ENCODE peak calls at places on chromosomes 16 and 17, in five cellular contexts. One of them, this sample, is unnamed.

GRCh38 chr17:49572806-49573420 is 2.8 kb upstream of the NXPH3 start:
- DNase-seq in activated CD8-positive, alpha-beta T cell treated with anti-CD3 and anti-CD28 coated beads, Interleukin-2, amount 10 ng/mL, durations not matched to agents 7 days and 5 days: no peak
- DNase-seq in Kasumi-1: no peak
- DNase-seq in Peyer's patch: no peak
- DNase-seq in colonic mucosa: no peak
- DNase-seq in this sample: no peak

GRCh38 chr16:87806246-87806607 is 40.4 kb upstream of the KLHDC4 start:
- DNase-seq in colonic mucosa: no peak
- DNase-seq in activated CD8-positive, alpha-beta T cell treated with anti-CD3 and anti-CD28 coated beads, Interleukin-2, amount 10 ng/mL, durations not matched to agents 7 days and 5 days: peak; percentile 44
- DNase-seq in Peyer's patch: no peak
- DNase-seq in Kasumi-1: no peak
- DNase-seq in this sample: no peak

GRCh38 chr17:55168970-55169687 is 95.6 kb upstream of the HLF start:
- DNase-seq in Peyer's patch: no peak
- DNase-seq in Kasumi-1: no peak
- DNase-seq in activated CD8-positive, alpha-beta T cell treated with anti-CD3 and anti-CD28 coated beads, Interleukin-2, amount 10 ng/mL, durations not matched to agents 7 days and 5 days: no peak
- DNase-seq in colonic mucosa: no peak
- DNase-seq in this sample: no peak

GRCh38 chr16:15575293-15576049 is 67.5 kb downstream of the MARF1 start:
- DNase-seq in Peyer's patch: no peak
- DNase-seq in colonic mucosa: no peak
- DNase-seq in Kasumi-1: no peak
- DNase-seq in activated CD8-positive, alpha-beta T cell treated with anti-CD3 and anti-CD28 coated beads, Interleukin-2, amount 10 ng/mL, durations not matched to agents 7 days and 5 days: no peak
- DNase-seq in this sample: no peak

GRCh38 chr17:39517224-39517623 is 55.9 kb downstream of the CDK12 start:
- DNase-seq in Kasumi-1: no peak
- DNase-seq in colonic mucosa: no peak
- DNase-seq in Peyer's patch: no peak
- DNase-seq in activated CD8-positive, alpha-beta T cell treated with anti-CD3 and anti-CD28 coated beads, Interleukin-2, amount 10 ng/mL, durations not matched to agents 7 days and 5 days: no peak
- DNase-seq in this sample: no peak

GRCh38 chr16:50539822-50540710 is 8.1 kb upstream of the NKD1 start:
- DNase-seq in Peyer's patch: no peak
- DNase-seq in Kasumi-1: no peak
- DNase-seq in activated CD8-positive, alpha-beta T cell treated with anti-CD3 and anti-CD28 coated beads, Interleukin-2, amount 10 ng/mL, durations not matched to agents 7 days and 5 days: no peak
- DNase-seq in colonic mucosa: no peak
- DNase-seq in this sample: no peak

GRCh38 chr16:89277049-89277448 is 59.5 kb downstream of the ZNF778 start:
- DNase-seq in Peyer's patch: no peak
- DNase-seq in Kasumi-1: no peak
- DNase-seq in activated CD8-positive, alpha-beta T cell treated with anti-CD3 and anti-CD28 coated beads, Interleukin-2, amount 10 ng/mL, durations not matched to agents 7 days and 5 days: no peak
- DNase-seq in colonic mucosa: no peak
- DNase-seq in this sample: no peak

GRCh38 chr17:61247438-61247837 is 152.2 kb upstream of the TBX2 start:
- DNase-seq in Peyer's patch: no peak
- DNase-seq in colonic mucosa: no peak
- DNase-seq in Kasumi-1: no peak
- DNase-seq in activated CD8-positive, alpha-beta T cell treated with anti-CD3 and anti-CD28 coated beads, Interleukin-2, amount 10 ng/mL, durations not matched to agents 7 days and 5 days: no peak
- DNase-seq in this sample: no peak

GRCh38 chr17:40067710-40068109 is 4.9 kb downstream of the THRA start:
- DNase-seq in colonic mucosa: no peak
- DNase-seq in Kasumi-1: no peak
- DNase-seq in Peyer's patch: no peak
- DNase-seq in activated CD8-positive, alpha-beta T cell treated with anti-CD3 and anti-CD28 coated beads, Interleukin-2, amount 10 ng/mL, durations not matched to agents 7 days and 5 days: no peak
- DNase-seq in this sample: no peak

GRCh38 chr16:69351309-69352027 is at the start of gene TMED6:
- DNase-seq in colonic mucosa: peak; percentile 87
- DNase-seq in activated CD8-positive, alpha-beta T cell treated with anti-CD3 and anti-CD28 coated beads, Interleukin-2, amount 10 ng/mL, durations not matched to agents 7 days and 5 days: no peak
- DNase-seq in Kasumi-1: no peak
- DNase-seq in Peyer's patch: no peak
- DNase-seq in this sample: no peak

GRCh38 chr17:43560461-43561427 is 14.6 kb upstream of the ETV4 start:
- DNase-seq in Kasumi-1: no peak
- DNase-seq in colonic mucosa: no peak
- DNase-seq in Peyer's patch: no peak
- DNase-seq in activated CD8-positive, alpha-beta T cell treated with anti-CD3 and anti-CD28 coated beads, Interleukin-2, amount 10 ng/mL, durations not matched to agents 7 days and 5 days: no peak
- DNase-seq in this sample: no peak

GRCh38 chr16:57479043-57479421 is 7.3 kb downstream of the DOK4 start:
- DNase-seq in Peyer's patch: peak; percentile 44
- DNase-seq in Kasumi-1: no peak
- DNase-seq in colonic mucosa: no peak
- DNase-seq in activated CD8-positive, alpha-beta T cell treated with anti-CD3 and anti-CD28 coated beads, Interleukin-2, amount 10 ng/mL, durations not matched to agents 7 days and 5 days: no peak
- DNase-seq in this sample: no peak

GRCh38 chr16:57409870-57410585 is 5.5 kb downstream of the CCL17 start:
- DNase-seq in colonic mucosa: no peak
- DNase-seq in Kasumi-1: no peak
- DNase-seq in activated CD8-positive, alpha-beta T cell treated with anti-CD3 and anti-CD28 coated beads, Interleukin-2, amount 10 ng/mL, durations not matched to agents 7 days and 5 days: no peak
- DNase-seq in Peyer's patch: no peak
- DNase-seq in this sample: no peak

GRCh38 chr16:70252355-70252988 is 732 bp upstream of the EXOSC6 start:
- DNase-seq in Peyer's patch: no peak
- DNase-seq in activated CD8-positive, alpha-beta T cell treated with anti-CD3 and anti-CD28 coated beads, Interleukin-2, amount 10 ng/mL, durations not matched to agents 7 days and 5 days: no peak
- DNase-seq in Kasumi-1: peak; percentile 4
- DNase-seq in colonic mucosa: no peak
- DNase-seq in this sample: no peak

GRCh38 chr17:48537316-48537715 is 6.5 kb upstream of the HOXB1 start:
- DNase-seq in Peyer's patch: no peak
- DNase-seq in colonic mucosa: no peak
- DNase-seq in Kasumi-1: no peak
- DNase-seq in activated CD8-positive, alpha-beta T cell treated with anti-CD3 and anti-CD28 coated beads, Interleukin-2, amount 10 ng/mL, durations not matched to agents 7 days and 5 days: no peak
- DNase-seq in this sample: no peak

GRCh38 chr16:85252461-85252860 is 140.2 kb upstream of the CIBAR2 start:
- DNase-seq in Peyer's patch: no peak
- DNase-seq in colonic mucosa: no peak
- DNase-seq in activated CD8-positive, alpha-beta T cell treated with anti-CD3 and anti-CD28 coated beads, Interleukin-2, amount 10 ng/mL, durations not matched to agents 7 days and 5 days: peak; percentile 75
- DNase-seq in Kasumi-1: no peak
- DNase-seq in this sample: no peak

GRCh38 chr16:9077001-9077809 is 14.2 kb upstream of the HAPSTR1 start:
- DNase-seq in activated CD8-positive, alpha-beta T cell treated with anti-CD3 and anti-CD28 coated beads, Interleukin-2, amount 10 ng/mL, durations not matched to agents 7 days and 5 days: no peak
- DNase-seq in colonic mucosa: no peak
- DNase-seq in Kasumi-1: no peak
- DNase-seq in Peyer's patch: no peak
- DNase-seq in this sample: no peak

GRCh38 chr16:57721356-57721755 is 14.2 kb upstream of the KATNB1 start:
- DNase-seq in colonic mucosa: no peak
- DNase-seq in Peyer's patch: no peak
- DNase-seq in Kasumi-1: no peak
- DNase-seq in activated CD8-positive, alpha-beta T cell treated with anti-CD3 and anti-CD28 coated beads, Interleukin-2, amount 10 ng/mL, durations not matched to agents 7 days and 5 days: no peak
- DNase-seq in this sample: no peak

GRCh38 chr17:75864448-75864871 is 9.3 kb upstream of the WBP2 start:
- DNase-seq in activated CD8-positive, alpha-beta T cell treated with anti-CD3 and anti-CD28 coated beads, Interleukin-2, amount 10 ng/mL, durations not matched to agents 7 days and 5 days: peak; percentile 74
- DNase-seq in colonic mucosa: peak; percentile 58
- DNase-seq in Peyer's patch: peak; percentile 69
- DNase-seq in Kasumi-1: no peak
- DNase-seq in this sample: no peak

GRCh38 chr16:67565470-67566100 is 3.3 kb downstream of the CTCF start:
- DNase-seq in Peyer's patch: no peak
- DNase-seq in activated CD8-positive, alpha-beta T cell treated with anti-CD3 and anti-CD28 coated beads, Interleukin-2, amount 10 ng/mL, durations not matched to agents 7 days and 5 days: no peak
- DNase-seq in colonic mucosa: no peak
- DNase-seq in Kasumi-1: no peak
- DNase-seq in this sample: no peak

GRCh38 chr17:34443832-34444469 is 80.9 kb upstream of the CCL1 start:
- DNase-seq in activated CD8-positive, alpha-beta T cell treated with anti-CD3 and anti-CD28 coated beads, Interleukin-2, amount 10 ng/mL, durations not matched to agents 7 days and 5 days: no peak
- DNase-seq in Kasumi-1: no peak
- DNase-seq in Peyer's patch: no peak
- DNase-seq in colonic mucosa: no peak
- DNase-seq in this sample: no peak

GRCh38 chr16:10114411-10114810 is 67.8 kb downstream of the GRIN2A start:
- DNase-seq in colonic mucosa: no peak
- DNase-seq in activated CD8-positive, alpha-beta T cell treated with anti-CD3 and anti-CD28 coated beads, Interleukin-2, amount 10 ng/mL, durations not matched to agents 7 days and 5 days: no peak
- DNase-seq in Peyer's patch: no peak
- DNase-seq in Kasumi-1: no peak
- DNase-seq in this sample: no peak

GRCh38 chr16:10835281-10835931 is 16.8 kb upstream of the TVP23A start:
- DNase-seq in activated CD8-positive, alpha-beta T cell treated with anti-CD3 and anti-CD28 coated beads, Interleukin-2, amount 10 ng/mL, durations not matched to agents 7 days and 5 days: peak; percentile 27
- DNase-seq in Kasumi-1: no peak
- DNase-seq in colonic mucosa: no peak
- DNase-seq in Peyer's patch: no peak
- DNase-seq in this sample: peak; percentile 31

GRCh38 chr16:56513972-56514371 is 5.9 kb downstream of the BBS2 start:
- DNase-seq in activated CD8-positive, alpha-beta T cell treated with anti-CD3 and anti-CD28 coated beads, Interleukin-2, amount 10 ng/mL, durations not matched to agents 7 days and 5 days: peak; percentile 68
- DNase-seq in colonic mucosa: peak; percentile 56
- DNase-seq in Kasumi-1: peak; percentile 90
- DNase-seq in Peyer's patch: peak; percentile 48
- DNase-seq in this sample: no peak

GRCh38 chr16:9895817-9896216 is 286.4 kb downstream of the GRIN2A start:
- DNase-seq in Peyer's patch: no peak
- DNase-seq in Kasumi-1: no peak
- DNase-seq in colonic mucosa: no peak
- DNase-seq in activated CD8-positive, alpha-beta T cell treated with anti-CD3 and anti-CD28 coated beads, Interleukin-2, amount 10 ng/mL, durations not matched to agents 7 days and 5 days: no peak
- DNase-seq in this sample: no peak

GRCh38 chr17:31538080-31538762 is 146.7 kb downstream of the RAB11FIP4 start:
- DNase-seq in Kasumi-1: no peak
- DNase-seq in Peyer's patch: peak; percentile 89
- DNase-seq in colonic mucosa: no peak
- DNase-seq in activated CD8-positive, alpha-beta T cell treated with anti-CD3 and anti-CD28 coated beads, Interleukin-2, amount 10 ng/mL, durations not matched to agents 7 days and 5 days: no peak
- DNase-seq in this sample: no peak

GRCh38 chr17:38761612-38762011 is 9.1 kb downstream of the PSMB3 start:
- DNase-seq in Peyer's patch: no peak
- DNase-seq in activated CD8-positive, alpha-beta T cell treated with anti-CD3 and anti-CD28 coated beads, Interleukin-2, amount 10 ng/mL, durations not matched to agents 7 days and 5 days: peak; percentile 67
- DNase-seq in colonic mucosa: peak; percentile 22
- DNase-seq in Kasumi-1: peak; percentile 26
- DNase-seq in this sample: no peak

GRCh38 chr17:35314415-35315216 is 58.8 kb downstream of the SLFN11 start:
- DNase-seq in Peyer's patch: no peak
- DNase-seq in Kasumi-1: no peak
- DNase-seq in activated CD8-positive, alpha-beta T cell treated with anti-CD3 and anti-CD28 coated beads, Interleukin-2, amount 10 ng/mL, durations not matched to agents 7 days and 5 days: no peak
- DNase-seq in colonic mucosa: no peak
- DNase-seq in this sample: no peak

GRCh38 chr17:78973196-78973595 is 6.5 kb downstream of the LGALS3BP start:
- DNase-seq in colonic mucosa: no peak
- DNase-seq in activated CD8-positive, alpha-beta T cell treated with anti-CD3 and anti-CD28 coated beads, Interleukin-2, amount 10 ng/mL, durations not matched to agents 7 days and 5 days: no peak
- DNase-seq in Peyer's patch: no peak
- DNase-seq in Kasumi-1: no peak
- DNase-seq in this sample: no peak

GRCh38 chr17:68197091-68197996 is 50.5 kb upstream of the AMZ2 start:
- DNase-seq in colonic mucosa: no peak
- DNase-seq in Peyer's patch: no peak
- DNase-seq in Kasumi-1: no peak
- DNase-seq in activated CD8-positive, alpha-beta T cell treated with anti-CD3 and anti-CD28 coated beads, Interleukin-2, amount 10 ng/mL, durations not matched to agents 7 days and 5 days: peak; percentile 34
- DNase-seq in this sample: no peak

GRCh38 chr17:65467156-65467555 is 94.3 kb downstream of the AXIN2 start:
- DNase-seq in colonic mucosa: no peak
- DNase-seq in Kasumi-1: no peak
- DNase-seq in activated CD8-positive, alpha-beta T cell treated with anti-CD3 and anti-CD28 coated beads, Interleukin-2, amount 10 ng/mL, durations not matched to agents 7 days and 5 days: no peak
- DNase-seq in Peyer's patch: no peak
- DNase-seq in this sample: no peak

GRCh38 chr17:788551-788950 is 6.4 kb downstream of the MRM3 start:
- DNase-seq in Peyer's patch: no peak
- DNase-seq in colonic mucosa: no peak
- DNase-seq in activated CD8-positive, alpha-beta T cell treated with anti-CD3 and anti-CD28 coated beads, Interleukin-2, amount 10 ng/mL, durations not matched to agents 7 days and 5 days: no peak
- DNase-seq in Kasumi-1: no peak
- DNase-seq in this sample: no peak

GRCh38 chr17:418421-418751 is 65.8 kb upstream of the RPH3AL start:
- DNase-seq in Kasumi-1: peak; percentile 61
- DNase-seq in activated CD8-positive, alpha-beta T cell treated with anti-CD3 and anti-CD28 coated beads, Interleukin-2, amount 10 ng/mL, durations not matched to agents 7 days and 5 days: peak; percentile 87
- DNase-seq in Peyer's patch: no peak
- DNase-seq in colonic mucosa: no peak
- DNase-seq in this sample: no peak

GRCh38 chr17:81058263-81058871 is 23.4 kb downstream of the BAIAP2 start:
- DNase-seq in activated CD8-positive, alpha-beta T cell treated with anti-CD3 and anti-CD28 coated beads, Interleukin-2, amount 10 ng/mL, durations not matched to agents 7 days and 5 days: no peak
- DNase-seq in Peyer's patch: no peak
- DNase-seq in colonic mucosa: no peak
- DNase-seq in Kasumi-1: no peak
- DNase-seq in this sample: no peak

GRCh38 chr17:81869221-81870154 is 1.6 kb downstream of the ARHGDIA start:
- DNase-seq in colonic mucosa: peak; percentile 45
- DNase-seq in activated CD8-positive, alpha-beta T cell treated with anti-CD3 and anti-CD28 coated beads, Interleukin-2, amount 10 ng/mL, durations not matched to agents 7 days and 5 days: peak; percentile 53
- DNase-seq in Peyer's patch: no peak
- DNase-seq in Kasumi-1: peak; percentile 33
- DNase-seq in this sample: peak; percentile 67

GRCh38 chr17:74779948-74780400 is 3.8 kb upstream of the NAT9 start:
- DNase-seq in Peyer's patch: peak; percentile 86
- DNase-seq in activated CD8-positive, alpha-beta T cell treated with anti-CD3 and anti-CD28 coated beads, Interleukin-2, amount 10 ng/mL, durations not matched to agents 7 days and 5 days: peak; percentile 88
- DNase-seq in colonic mucosa: no peak
- DNase-seq in Kasumi-1: peak; percentile 100
- DNase-seq in this sample: no peak